ENCODE peak calls at places on chromosomes 7 and 10, in four cellular contexts. J is foreskin fibroblast, P is brain microvascular endothelial cell, G is psoas muscle. D is an unnamed sample.

GRCh38 chr10:95988702-95989101 is 54.7 kb upstream of the CCNJ start:
- DNase-seq in J (no peak), P (no peak), G (no peak), D (no peak)

GRCh38 chr10:788796-789748 is 99.6 kb upstream of the DIP2C start:
- DNase-seq in P (peak), J (peak), G (no peak), D (peak)

GRCh38 chr7:47291461-47292051 is 290.4 kb downstream of the TNS3 start:
- DNase-seq in J (peak), G (no peak), P (peak), D (peak)

GRCh38 chr7:15753834-15754600 is 67.5 kb upstream of the MEOX2 start:
- DNase-seq in J (no peak), P (no peak), G (no peak), D (peak)

GRCh38 chr7:85095816-85096215 is 91.0 kb downstream of the SEMA3D start:
- DNase-seq in G (no peak), J (peak), P (no peak), D (peak)

GRCh38 chr10:34813626-34814227 is 1.4 kb downstream of the PARD3 start:
- DNase-seq in J (peak), G (peak), P (peak), D (peak)

GRCh38 chr7:15309891-15310290 is 251.9 kb downstream of the AGMO start:
- DNase-seq in P (peak), J (peak), G (no peak), D (peak)

GRCh38 chr7:137694405-137694804 is 152.4 kb downstream of the DGKI start:
- DNase-seq in G (no peak), J (peak), P (no peak), D (peak)

GRCh38 chr7:96855139-96855538 is 145.5 kb upstream of the SEM1 start:
- DNase-seq in G (no peak), P (no peak), J (no peak), D (no peak)

GRCh38 chr10:123986736-123987135 is 95.1 kb upstream of the CPXM2 start:
- DNase-seq in P (no peak), G (no peak), J (no peak), D (no peak)

GRCh38 chr10:110226555-110226925 is 19.1 kb downstream of the MXI1 start:
- DNase-seq in P (peak), G (peak), J (peak), D (peak)

GRCh38 chr7:77327932-77328628 is 88.1 kb downstream of the GSAP start:
- DNase-seq in J (peak), P (no peak), G (no peak), D (peak)

GRCh38 chr7:82430518-82431465 is 12.8 kb downstream of the CACNA2D1 start:
- DNase-seq in J (peak), P (no peak), G (no peak), D (peak)

GRCh38 chr10:73644767-73645166 is 3.5 kb upstream of the MYOZ1 start:
- DNase-seq in G (no peak), P (no peak), J (no peak), D (no peak)

GRCh38 chr10:125599194-125599593 is 83.8 kb downstream of the TEX36 start:
- DNase-seq in G (no peak), J (no peak), P (no peak), D (no peak)

GRCh38 chr10:94889123-94889522 is 49.3 kb upstream of the CYP2C9 start:
- DNase-seq in J (no peak), G (no peak), P (no peak), D (no peak)

GRCh38 chr10:47025540-47026300 is 114.5 kb downstream of the PTPN20 start:
- DNase-seq in J (peak), G (peak), P (peak), D (peak)

GRCh38 chr7:2247141-2247985 is 5.3 kb downstream of the NUDT1 start:
- DNase-seq in G (no peak), J (peak), P (no peak), D (peak)

GRCh38 chr10:21174670-21175495 is 277.8 kb upstream of the NEBL start:
- DNase-seq in J (no peak), G (no peak), P (no peak), D (no peak)

GRCh38 chr7:78568690-78569089 is 770.1 kb downstream of the PHTF2 start:
- DNase-seq in P (no peak), J (no peak), G (no peak), D (no peak)

GRCh38 chr10:63409465-63410027 is 56.2 kb downstream of the JMJD1C start:
- DNase-seq in J (peak), G (no peak), P (peak), D (no peak)

GRCh38 chr10:127452568-127452967 is 96.5 kb upstream of the NPS start:
- DNase-seq in P (no peak), J (no peak), G (no peak), D (no peak)

GRCh38 chr10:28778524-28778923 is 101.2 kb downstream of the BAMBI start:
- DNase-seq in G (no peak), J (no peak), P (peak), D (no peak)

GRCh38 chr7:100914879-100915442 is 19.3 kb upstream of the ACHE start:
- DNase-seq in J (peak), P (no peak), G (no peak), D (no peak)

GRCh38 chr7:20241491-20242261 is 24.5 kb upstream of the MACC1 start:
- DNase-seq in G (no peak), J (peak), P (peak), D (peak)

GRCh38 chr10:91389636-91390512 is 20.3 kb upstream of the HECTD2 start:
- DNase-seq in J (peak), G (no peak), P (peak), D (peak)

GRCh38 chr7:51121945-51122425 is 194.6 kb downstream of the COBL start:
- DNase-seq in P (peak), G (no peak), J (peak), D (peak)

GRCh38 chr10:67663449-67664087 is 32.4 kb downstream of the CTNNA3 start:
- DNase-seq in J (no peak), G (peak), P (no peak), D (no peak)

GRCh38 chr10:541041-541440 is 148.4 kb downstream of the DIP2C start:
- DNase-seq in J (no peak), G (no peak), P (no peak), D (no peak)

GRCh38 chr10:129843702-129844101 is 120.4 kb downstream of the EBF3 start:
- DNase-seq in G (no peak), P (no peak), J (no peak), D (no peak)

GRCh38 chr7:128827248-128827958 is 2.8 kb upstream of the FLNC start:
- DNase-seq in G (peak), J (peak), P (peak), D (peak)

GRCh38 chr7:114639456-114639855 is 224.8 kb downstream of the FOXP2 start:
- DNase-seq in P (no peak), G (no peak), J (no peak), D (no peak)

GRCh38 chr7:16774294-16774693 is 20.7 kb downstream of the TSPAN13 start:
- DNase-seq in J (no peak), G (no peak), P (no peak), D (no peak)

GRCh38 chr7:16776053-16776452 is 22.5 kb downstream of the TSPAN13 start:
- DNase-seq in P (no peak), G (no peak), J (no peak), D (no peak)

GRCh38 chr7:16773884-16774283 is 20.3 kb downstream of the TSPAN13 start:
- DNase-seq in J (no peak), G (no peak), P (no peak), D (no peak)

GRCh38 chr7:16774986-16775385 is 21.4 kb downstream of the TSPAN13 start:
- DNase-seq in J (no peak), G (no peak), P (no peak), D (no peak)

DNA sequence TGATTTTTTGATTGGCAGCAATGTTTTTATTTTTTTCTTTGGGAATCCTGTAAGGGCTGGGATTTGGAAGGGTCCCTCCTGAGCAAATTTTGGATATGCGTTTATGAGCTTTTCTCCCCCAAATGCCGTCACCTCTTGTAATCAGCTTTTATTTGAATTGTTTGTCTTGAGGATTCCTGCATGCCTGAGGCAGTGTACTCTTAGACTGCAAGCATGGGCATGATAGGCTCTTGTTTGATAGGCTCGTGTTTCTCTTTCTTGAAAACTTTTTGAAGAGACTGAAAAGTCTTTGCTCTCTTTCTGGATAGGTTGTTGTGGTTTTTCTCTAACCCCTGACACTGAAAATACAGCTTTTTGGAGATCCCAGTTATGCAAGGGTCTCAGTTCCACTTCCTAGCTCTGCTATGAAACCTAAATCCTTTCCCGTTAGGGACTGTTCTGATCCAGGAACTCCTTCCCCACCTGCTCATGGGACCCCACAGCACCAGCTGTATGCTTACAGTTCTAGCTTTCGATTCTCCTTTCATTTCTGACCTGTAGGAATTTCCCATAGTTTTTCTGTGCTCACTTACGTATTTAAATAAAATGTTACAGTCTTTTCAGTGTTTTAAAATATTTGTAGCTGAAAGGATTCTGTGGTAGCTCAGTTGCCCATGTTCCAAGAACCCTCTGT is 17.2 kb downstream of the TSPAN13 start:
- DNase-seq in P (no peak), J (no peak), G (no peak), D (no peak)
- H3K4me3 ChIP-seq in P (no peak), J (no peak), G (no peak), D (no peak)

GRCh38 chr7:105752671-105753275 is 123.6 kb downstream of the ATXN7L1 start:
- DNase-seq in P (no peak), G (no peak), J (no peak), D (no peak)
- TF ChIP-seq CTCF in P (no peak), G (no peak), J (no peak), D (no peak)

GRCh38 chr7:150325110-150325611 is 1.8 kb upstream of the ACTR3C start:
- DNase-seq in P (no peak), G (no peak), J (no peak), D (peak)
- H3K4me3 ChIP-seq in P (no peak), G (no peak), J (no peak), D (no peak)

DNA sequence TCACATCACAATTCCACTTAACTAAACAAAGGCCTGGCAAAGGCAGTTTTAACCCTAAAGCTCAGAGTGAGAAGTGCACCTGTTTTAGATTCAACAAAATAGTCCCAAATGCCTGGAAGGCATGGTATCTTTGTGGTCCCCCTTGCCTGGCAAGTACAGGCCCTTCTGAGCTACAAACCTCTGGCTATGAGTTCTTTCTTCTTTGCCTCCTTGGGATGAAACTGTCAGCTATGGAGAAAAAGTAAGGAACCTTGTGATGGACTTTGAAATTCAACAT is 244.4 kb upstream of the ETV1 start:
- DNase-seq in G (no peak), J (no peak), P (no peak), D (no peak)
- TF ChIP-seq CTCF in G (no peak), J (no peak), P (no peak), D (no peak)

GRCh38 chr10:117780411-117780810 is 237.9 kb downstream of the EMX2 start:
- DNase-seq in J (no peak), P (no peak), G (no peak), D (no peak)
- H3K4me3 ChIP-seq in J (no peak), P (no peak), G (no peak), D (no peak)

DNA sequence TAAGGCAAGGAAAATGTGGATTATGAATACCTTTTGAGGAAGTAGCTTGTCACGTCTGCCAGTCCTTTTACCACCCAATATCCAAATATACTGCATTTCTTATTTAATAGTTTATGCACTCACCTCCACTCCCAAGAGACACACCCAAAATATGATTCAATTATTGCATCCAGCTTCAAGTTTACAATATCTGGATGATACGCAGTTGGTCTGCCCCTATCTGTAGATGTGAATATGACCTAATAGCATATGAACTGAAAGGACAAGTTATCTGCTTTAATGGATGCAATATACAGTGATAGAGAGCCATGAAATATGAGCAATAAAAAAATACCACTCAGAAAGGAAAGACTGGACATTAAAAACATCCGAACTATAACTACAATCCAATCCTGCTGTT is 159.4 kb upstream of the MAGI2 start:
- DNase-seq in G (no peak), J (no peak), P (no peak), D (no peak)
- TF ChIP-seq CTCF in G (no peak), J (no peak), P (no peak), D (no peak)